ENCODE peak calls at places on chromosomes 7 and 10, in nine cellular contexts. One of them, this sample, is unnamed.

GRCh38 chr10:61760943-61761824 is 98.5 kb downstream of the CABCOCO1 start:
- DNase-seq in activated T-helper 9 cell treated with anti-CD3 and anti-CD28 coated beads, Interleukin-2, amount 50 U/mL, for 16 hours: no peak
- DNase-seq in cardiac fibroblast: peak; percentile 70
- DNase-seq in DMS153: no peak
- DNase-seq in activated CD4-positive, alpha-beta T cell treated with anti-CD3 and anti-CD28 coated beads, Interleukin-2, amount 50 U/mL, for 4 hours: no peak
- DNase-seq in GF-D8: no peak
- DNase-seq in stimulated activated CD8-positive, alpha-beta memory T cell treated with anti-CD3 and anti-CD28 coated beads, Interleukin-7, amount 100 ng/mL, for 24 hours: no peak
- DNase-seq in globus pallidus: no peak
- DNase-seq in brain microvascular endothelial cell: peak; percentile 60
- DNase-seq in this sample: peak; percentile 44

GRCh38 chr10:30822693-30823465 is 193.3 kb upstream of the LYZL2 start:
- DNase-seq in activated T-helper 9 cell treated with anti-CD3 and anti-CD28 coated beads, Interleukin-2, amount 50 U/mL, for 16 hours: no peak
- DNase-seq in cardiac fibroblast: no peak
- DNase-seq in DMS153: no peak
- DNase-seq in activated CD4-positive, alpha-beta T cell treated with anti-CD3 and anti-CD28 coated beads, Interleukin-2, amount 50 U/mL, for 4 hours: no peak
- DNase-seq in GF-D8: no peak
- DNase-seq in stimulated activated CD8-positive, alpha-beta memory T cell treated with anti-CD3 and anti-CD28 coated beads, Interleukin-7, amount 100 ng/mL, for 24 hours: no peak
- DNase-seq in globus pallidus: no peak
- DNase-seq in brain microvascular endothelial cell: no peak
- DNase-seq in this sample: no peak

GRCh38 chr7:33185786-33186185 is 56.4 kb downstream of the BBS9 start:
- DNase-seq in activated T-helper 9 cell treated with anti-CD3 and anti-CD28 coated beads, Interleukin-2, amount 50 U/mL, for 16 hours: no peak
- DNase-seq in cardiac fibroblast: peak; percentile 71
- DNase-seq in DMS153: peak; percentile 35
- DNase-seq in activated CD4-positive, alpha-beta T cell treated with anti-CD3 and anti-CD28 coated beads, Interleukin-2, amount 50 U/mL, for 4 hours: no peak
- DNase-seq in GF-D8: no peak
- DNase-seq in stimulated activated CD8-positive, alpha-beta memory T cell treated with anti-CD3 and anti-CD28 coated beads, Interleukin-7, amount 100 ng/mL, for 24 hours: no peak
- DNase-seq in globus pallidus: peak; percentile 22
- DNase-seq in brain microvascular endothelial cell: peak; percentile 46
- DNase-seq in this sample: peak; percentile 60

GRCh38 chr7:23107781-23108180 is 2.2 kb downstream of the KLHL7 start:
- DNase-seq in activated T-helper 9 cell treated with anti-CD3 and anti-CD28 coated beads, Interleukin-2, amount 50 U/mL, for 16 hours: no peak
- DNase-seq in cardiac fibroblast: no peak
- DNase-seq in DMS153: no peak
- DNase-seq in activated CD4-positive, alpha-beta T cell treated with anti-CD3 and anti-CD28 coated beads, Interleukin-2, amount 50 U/mL, for 4 hours: no peak
- DNase-seq in GF-D8: no peak
- DNase-seq in stimulated activated CD8-positive, alpha-beta memory T cell treated with anti-CD3 and anti-CD28 coated beads, Interleukin-7, amount 100 ng/mL, for 24 hours: no peak
- DNase-seq in globus pallidus: no peak
- DNase-seq in brain microvascular endothelial cell: no peak
- DNase-seq in this sample: no peak

GRCh38 chr7:104548861-104549260 is 220.5 kb downstream of the LHFPL3 start:
- DNase-seq in activated T-helper 9 cell treated with anti-CD3 and anti-CD28 coated beads, Interleukin-2, amount 50 U/mL, for 16 hours: no peak
- DNase-seq in cardiac fibroblast: no peak
- DNase-seq in DMS153: no peak
- DNase-seq in activated CD4-positive, alpha-beta T cell treated with anti-CD3 and anti-CD28 coated beads, Interleukin-2, amount 50 U/mL, for 4 hours: no peak
- DNase-seq in GF-D8: no peak
- DNase-seq in stimulated activated CD8-positive, alpha-beta memory T cell treated with anti-CD3 and anti-CD28 coated beads, Interleukin-7, amount 100 ng/mL, for 24 hours: no peak
- DNase-seq in globus pallidus: no peak
- DNase-seq in brain microvascular endothelial cell: no peak
- DNase-seq in this sample: no peak

GRCh38 chr10:11430421-11431275 is 180.8 kb downstream of the USP6NL start:
- DNase-seq in activated T-helper 9 cell treated with anti-CD3 and anti-CD28 coated beads, Interleukin-2, amount 50 U/mL, for 16 hours: no peak
- DNase-seq in cardiac fibroblast: no peak
- DNase-seq in DMS153: no peak
- DNase-seq in activated CD4-positive, alpha-beta T cell treated with anti-CD3 and anti-CD28 coated beads, Interleukin-2, amount 50 U/mL, for 4 hours: no peak
- DNase-seq in GF-D8: no peak
- DNase-seq in stimulated activated CD8-positive, alpha-beta memory T cell treated with anti-CD3 and anti-CD28 coated beads, Interleukin-7, amount 100 ng/mL, for 24 hours: no peak
- DNase-seq in globus pallidus: no peak
- DNase-seq in brain microvascular endothelial cell: no peak
- DNase-seq in this sample: no peak

GRCh38 chr7:157235357-157236018 is 96.8 kb downstream of the UBE3C start:
- DNase-seq in activated T-helper 9 cell treated with anti-CD3 and anti-CD28 coated beads, Interleukin-2, amount 50 U/mL, for 16 hours: no peak
- DNase-seq in cardiac fibroblast: peak; percentile 48
- DNase-seq in DMS153: no peak
- DNase-seq in activated CD4-positive, alpha-beta T cell treated with anti-CD3 and anti-CD28 coated beads, Interleukin-2, amount 50 U/mL, for 4 hours: no peak
- DNase-seq in GF-D8: no peak
- DNase-seq in stimulated activated CD8-positive, alpha-beta memory T cell treated with anti-CD3 and anti-CD28 coated beads, Interleukin-7, amount 100 ng/mL, for 24 hours: no peak
- DNase-seq in globus pallidus: no peak
- DNase-seq in brain microvascular endothelial cell: peak; percentile 9
- DNase-seq in this sample: peak; percentile 49

GRCh38 chr7:39085189-39085588 is 107.5 kb downstream of the POU6F2 start:
- DNase-seq in activated T-helper 9 cell treated with anti-CD3 and anti-CD28 coated beads, Interleukin-2, amount 50 U/mL, for 16 hours: no peak
- DNase-seq in cardiac fibroblast: no peak
- DNase-seq in DMS153: no peak
- DNase-seq in activated CD4-positive, alpha-beta T cell treated with anti-CD3 and anti-CD28 coated beads, Interleukin-2, amount 50 U/mL, for 4 hours: no peak
- DNase-seq in GF-D8: no peak
- DNase-seq in stimulated activated CD8-positive, alpha-beta memory T cell treated with anti-CD3 and anti-CD28 coated beads, Interleukin-7, amount 100 ng/mL, for 24 hours: no peak
- DNase-seq in globus pallidus: no peak
- DNase-seq in brain microvascular endothelial cell: no peak
- DNase-seq in this sample: no peak

GRCh38 chr10:125822878-125823662 is at the start of the genes BCCIP and UROS:
- DNase-seq in activated T-helper 9 cell treated with anti-CD3 and anti-CD28 coated beads, Interleukin-2, amount 50 U/mL, for 16 hours: peak; percentile 86
- DNase-seq in cardiac fibroblast: peak; percentile 94
- DNase-seq in DMS153: peak; percentile 79
- DNase-seq in activated CD4-positive, alpha-beta T cell treated with anti-CD3 and anti-CD28 coated beads, Interleukin-2, amount 50 U/mL, for 4 hours: peak; percentile 88
- DNase-seq in GF-D8: peak; percentile 74
- DNase-seq in stimulated activated CD8-positive, alpha-beta memory T cell treated with anti-CD3 and anti-CD28 coated beads, Interleukin-7, amount 100 ng/mL, for 24 hours: peak; percentile 80
- DNase-seq in globus pallidus: peak; percentile 83
- DNase-seq in brain microvascular endothelial cell: peak; percentile 76
- DNase-seq in this sample: peak; percentile 98

GRCh38 chr10:36073796-36074345 is 431.8 kb upstream of the FZD8 start:
- DNase-seq in activated T-helper 9 cell treated with anti-CD3 and anti-CD28 coated beads, Interleukin-2, amount 50 U/mL, for 16 hours: no peak
- DNase-seq in cardiac fibroblast: no peak
- DNase-seq in DMS153: no peak
- DNase-seq in activated CD4-positive, alpha-beta T cell treated with anti-CD3 and anti-CD28 coated beads, Interleukin-2, amount 50 U/mL, for 4 hours: no peak
- DNase-seq in GF-D8: no peak
- DNase-seq in stimulated activated CD8-positive, alpha-beta memory T cell treated with anti-CD3 and anti-CD28 coated beads, Interleukin-7, amount 100 ng/mL, for 24 hours: no peak
- DNase-seq in globus pallidus: no peak
- DNase-seq in brain microvascular endothelial cell: no peak
- DNase-seq in this sample: no peak

GRCh38 chr7:91912500-91912899 is 28.2 kb upstream of the AKAP9 start:
- DNase-seq in activated T-helper 9 cell treated with anti-CD3 and anti-CD28 coated beads, Interleukin-2, amount 50 U/mL, for 16 hours: no peak
- DNase-seq in cardiac fibroblast: peak; percentile 34
- DNase-seq in DMS153: no peak
- DNase-seq in activated CD4-positive, alpha-beta T cell treated with anti-CD3 and anti-CD28 coated beads, Interleukin-2, amount 50 U/mL, for 4 hours: no peak
- DNase-seq in GF-D8: no peak
- DNase-seq in stimulated activated CD8-positive, alpha-beta memory T cell treated with anti-CD3 and anti-CD28 coated beads, Interleukin-7, amount 100 ng/mL, for 24 hours: no peak
- DNase-seq in globus pallidus: no peak
- DNase-seq in brain microvascular endothelial cell: no peak
- DNase-seq in this sample: no peak

GRCh38 chr7:56175086-56175760 is 59.0 kb upstream of the NUPR2 start:
- DNase-seq in activated T-helper 9 cell treated with anti-CD3 and anti-CD28 coated beads, Interleukin-2, amount 50 U/mL, for 16 hours: no peak
- DNase-seq in cardiac fibroblast: no peak
- DNase-seq in DMS153: no peak
- DNase-seq in activated CD4-positive, alpha-beta T cell treated with anti-CD3 and anti-CD28 coated beads, Interleukin-2, amount 50 U/mL, for 4 hours: no peak
- DNase-seq in GF-D8: no peak
- DNase-seq in stimulated activated CD8-positive, alpha-beta memory T cell treated with anti-CD3 and anti-CD28 coated beads, Interleukin-7, amount 100 ng/mL, for 24 hours: no peak
- DNase-seq in globus pallidus: no peak
- DNase-seq in brain microvascular endothelial cell: no peak
- DNase-seq in this sample: no peak

GRCh38 chr7:30751696-30752273 is at the start of gene INMT:
- DNase-seq in activated T-helper 9 cell treated with anti-CD3 and anti-CD28 coated beads, Interleukin-2, amount 50 U/mL, for 16 hours: no peak
- DNase-seq in cardiac fibroblast: no peak
- DNase-seq in DMS153: no peak
- DNase-seq in activated CD4-positive, alpha-beta T cell treated with anti-CD3 and anti-CD28 coated beads, Interleukin-2, amount 50 U/mL, for 4 hours: no peak
- DNase-seq in GF-D8: no peak
- DNase-seq in stimulated activated CD8-positive, alpha-beta memory T cell treated with anti-CD3 and anti-CD28 coated beads, Interleukin-7, amount 100 ng/mL, for 24 hours: no peak
- DNase-seq in globus pallidus: no peak
- DNase-seq in brain microvascular endothelial cell: no peak
- DNase-seq in this sample: no peak

GRCh38 chr10:71805776-71806705 is 32.7 kb upstream of the VSIR start:
- DNase-seq in activated T-helper 9 cell treated with anti-CD3 and anti-CD28 coated beads, Interleukin-2, amount 50 U/mL, for 16 hours: no peak
- DNase-seq in cardiac fibroblast: peak; percentile 30
- DNase-seq in DMS153: peak; percentile 74
- DNase-seq in activated CD4-positive, alpha-beta T cell treated with anti-CD3 and anti-CD28 coated beads, Interleukin-2, amount 50 U/mL, for 4 hours: no peak
- DNase-seq in GF-D8: no peak
- DNase-seq in stimulated activated CD8-positive, alpha-beta memory T cell treated with anti-CD3 and anti-CD28 coated beads, Interleukin-7, amount 100 ng/mL, for 24 hours: no peak
- DNase-seq in globus pallidus: no peak
- DNase-seq in brain microvascular endothelial cell: peak; percentile 16
- DNase-seq in this sample: peak; percentile 30